ENCODE peak calls at places on chromosomes 16 and 17, in seven cellular contexts. T, O, P, Q, N, F and E are unnamed samples.

GRCh38 chr16:80084163-80084562 is 456.6 kb upstream of the DYNLRB2 start:
- DNase-seq in O (peak; percentile 20), N (no peak), Q (no peak), P (no peak), F (no peak), T (no peak), E (no peak)

GRCh38 chr16:88999457-89000206 is 22.6 kb upstream of the CBFA2T3 start:
- DNase-seq in P (no peak), T (no peak), O (no peak), N (no peak), F (no peak), Q (no peak), E (no peak)

GRCh38 chr17:44112284-44113280 is 10.9 kb downstream of the HDAC5 start:
- DNase-seq in N (peak; percentile 54), O (no peak), Q (no peak), P (no peak), F (no peak), T (peak; percentile 59), E (no peak)

GRCh38 chr17:43134774-43135453 is 9.8 kb upstream of the BRCA1 start:
- DNase-seq in O (no peak), Q (no peak), P (no peak), N (no peak), F (no peak), T (no peak), E (no peak)

GRCh38 chr16:25633549-25633948 is 58.2 kb upstream of the HS3ST4 start:
- DNase-seq in O (no peak), T (peak; percentile 17), Q (no peak), N (no peak), P (no peak), F (no peak), E (no peak)

GRCh38 chr17:489758-490329 is 137.2 kb upstream of the RPH3AL start:
- DNase-seq in N (peak; percentile 29), F (no peak), O (peak; percentile 41), Q (no peak), P (peak; percentile 44), T (peak; percentile 33), E (no peak)

GRCh38 chr16:71350821-71351557 is 7.5 kb upstream of the CALB2 start:
- DNase-seq in N (no peak), F (no peak), T (no peak), Q (no peak), P (no peak), O (no peak), E (no peak)

GRCh38 chr16:12231666-12232065 is 255.1 kb downstream of the SNX29 start:
- DNase-seq in Q (no peak), T (no peak), P (peak; percentile 91), O (no peak), N (no peak), F (no peak), E (no peak)

GRCh38 chr17:50605434-50605833 is 29.2 kb upstream of the ABCC3 start:
- DNase-seq in N (no peak), T (no peak), P (no peak), Q (no peak), F (no peak), O (peak; percentile 40), E (no peak)

GRCh38 chr17:65564793-65565192 is 3.3 kb upstream of the AXIN2 start:
- DNase-seq in T (peak; percentile 63), O (peak; percentile 72), Q (no peak), P (peak; percentile 40), F (peak; percentile 56), N (peak; percentile 83), E (no peak)

GRCh38 chr17:10761281-10761680 is 31.5 kb upstream of the TMEM220 start:
- DNase-seq in P (no peak), O (no peak), N (no peak), Q (no peak), F (no peak), T (no peak), E (no peak)

GRCh38 chr16:56428087-56428486 is 2.7 kb upstream of the AMFR start:
- DNase-seq in Q (no peak), O (no peak), F (no peak), N (no peak), T (no peak), P (no peak), E (no peak)

GRCh38 chr16:4109250-4109736 is 6.9 kb downstream of the ADCY9 start:
- DNase-seq in F (no peak), O (no peak), P (no peak), Q (no peak), N (peak; percentile 46), T (no peak), E (no peak)

GRCh38 chr17:29133146-29133713 is 47.0 kb downstream of the MYO18A start:
- DNase-seq in N (no peak), P (peak; percentile 89), O (peak; percentile 54), Q (no peak), T (peak; percentile 90), F (no peak), E (no peak)

GRCh38 chr16:3020604-3021448 is 658 bp downstream of the TNFRSF12A start:
- DNase-seq in N (peak; percentile 95), Q (peak; percentile 69), O (peak; percentile 89), T (peak; percentile 95), F (peak; percentile 91), P (peak; percentile 89), E (peak; percentile 73)

GRCh38 chr17:16486373-16487250 is 5.4 kb downstream of the LRRC75A start:
- DNase-seq in Q (no peak), O (peak; percentile 65), T (peak; percentile 97), N (peak; percentile 90), P (peak; percentile 44), F (peak; percentile 96), E (peak; percentile 92)

GRCh38 chr16:35147556-35148504 is 1688.4 kb downstream of the TP53TG3F start:
- DNase-seq in F (no peak), P (no peak), T (no peak), Q (no peak), O (no peak), N (no peak), E (no peak)

GRCh38 chr16:81198635-81199034 is 39.9 kb upstream of the BCO1 start:
- DNase-seq in F (no peak), N (no peak), Q (no peak), P (no peak), O (no peak), T (no peak), E (no peak)

GRCh38 chr16:69108069-69108904 is 2.8 kb downstream of the HAS3 start:
- DNase-seq in F (no peak), T (no peak), Q (no peak), P (no peak), O (no peak), N (no peak), E (no peak)

GRCh38 chr16:59849716-59850115 is 1115.6 kb upstream of the GOT2 start:
- DNase-seq in T (no peak), O (no peak), N (no peak), Q (no peak), P (no peak), F (no peak), E (no peak)

GRCh38 chr17:75645501-75645888 is 12.3 kb downstream of the SMIM5 start:
- DNase-seq in N (peak; percentile 80), T (no peak), O (no peak), Q (no peak), P (no peak), F (peak; percentile 75), E (peak; percentile 58)

GRCh38 chr16:20833081-20833480 is 26.8 kb downstream of the REXO5 start:
- DNase-seq in N (no peak), O (no peak), Q (no peak), F (no peak), T (no peak), P (no peak), E (no peak)

GRCh38 chr16:88500255-88500661 is 47.2 kb downstream of the ZFPM1 start:
- DNase-seq in O (no peak), T (no peak), N (peak; percentile 90), P (no peak), Q (no peak), F (no peak), E (no peak)

DNA sequence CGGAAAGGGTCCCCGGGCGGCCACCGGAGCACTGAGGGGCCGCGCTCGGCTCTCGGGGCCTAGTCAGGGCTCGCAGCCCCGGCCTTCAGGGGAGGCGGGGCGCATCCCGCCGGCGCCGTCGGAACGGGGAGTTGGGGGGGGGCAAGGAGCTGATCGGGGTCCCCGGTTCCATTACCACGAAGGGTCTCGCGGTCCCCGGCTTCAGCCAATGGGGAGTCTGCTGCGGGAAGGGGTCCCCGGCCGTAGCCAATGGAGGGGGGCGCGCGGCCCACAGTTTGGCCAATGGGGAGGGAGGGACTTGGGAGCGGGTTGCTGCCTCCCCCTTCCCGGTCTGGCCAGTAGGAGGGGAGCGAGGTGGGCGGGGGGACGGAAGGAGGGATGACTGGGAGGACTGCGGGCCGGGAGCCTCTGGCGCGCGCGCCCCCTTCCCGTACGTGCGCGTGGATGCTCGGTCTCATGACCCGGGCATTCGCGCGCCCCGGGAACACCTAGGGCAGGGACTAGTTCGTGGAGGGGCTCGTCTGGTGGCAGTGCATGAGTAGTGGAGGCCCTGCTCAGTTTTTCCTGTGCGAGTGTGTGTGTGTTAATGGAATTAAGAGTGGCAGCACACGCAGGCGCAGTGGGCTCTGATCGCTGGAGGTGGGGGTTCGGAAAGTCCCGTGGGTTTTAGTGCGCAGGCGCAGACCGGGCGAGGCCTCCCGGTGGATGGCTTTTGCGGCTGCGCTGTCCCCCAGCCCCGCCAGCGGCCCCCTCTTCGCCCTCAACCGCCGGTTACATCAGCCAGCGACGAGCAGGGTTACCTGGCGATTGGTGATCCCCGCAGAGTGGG is 1.1 kb downstream of the ATXN2L start:
- DNase-seq in T (peak; percentile 97), F (peak; percentile 96), Q (peak; percentile 98), P (peak; percentile 98), O (peak; percentile 97), N (peak; percentile 97), E (peak; percentile 95)
- TF ChIP-seq POLR2A in T (peak; percentile 87), F (peak; percentile 6), Q (peak; percentile 88), P (peak; percentile 82), O (peak; percentile 60), N (peak; percentile 81), E (peak; percentile 57)

GRCh38 chr16:457732-458400 is 32.4 kb downstream of the RAB11FIP3 start:
- DNase-seq in P (no peak), O (no peak), Q (no peak), T (no peak), N (peak; percentile 48), F (no peak), E (no peak)
- TF ChIP-seq POLR2A in P (no peak), O (no peak), Q (no peak), T (no peak), N (no peak), F (no peak), E (no peak)

GRCh38 chr17:37708008-37708615 is 36.7 kb downstream of the HNF1B start:
- DNase-seq in O (no peak), Q (no peak), N (peak; percentile 85), P (no peak), T (no peak), F (no peak), E (no peak)
- TF ChIP-seq POLR2A in O (no peak), Q (no peak), N (peak; percentile 82), P (no peak), T (no peak), F (no peak), E (no peak)

GRCh38 chr16:5768445-5768844 is 670.9 kb upstream of the EEF2KMT start:
- DNase-seq in T (no peak), N (no peak), O (no peak), P (no peak), Q (no peak), F (no peak), E (no peak)

GRCh38 chr16:5769513-5769912 is 671.9 kb upstream of the EEF2KMT start:
- DNase-seq in N (no peak), P (no peak), F (no peak), T (no peak), O (no peak), Q (no peak), E (no peak)

DNA sequence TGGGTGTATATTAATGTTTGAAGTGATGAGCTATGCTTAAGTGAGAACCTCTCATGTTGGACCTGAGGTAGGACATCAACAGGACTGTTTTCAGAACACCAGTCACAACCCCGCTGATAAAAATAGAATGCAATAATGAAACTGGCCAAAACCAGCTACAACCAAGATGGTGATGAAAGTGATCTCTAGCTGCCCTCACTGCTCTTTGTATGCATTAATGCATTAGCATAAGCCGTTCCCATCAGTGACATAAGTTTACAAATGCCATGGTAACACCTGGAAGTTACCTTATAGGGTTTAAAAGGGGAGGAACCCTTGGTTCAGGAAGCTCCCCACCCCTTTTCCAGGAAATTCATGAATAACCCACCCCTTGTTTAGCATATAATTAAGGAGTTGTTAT is 672.5 kb upstream of the EEF2KMT start:
- DNase-seq in Q (no peak), P (no peak), F (no peak), N (no peak), T (no peak), O (no peak), E (no peak)
- TF ChIP-seq POLR2A in Q (no peak), P (no peak), F (no peak), N (no peak), T (no peak), O (no peak), E (no peak)